ENCODE peak calls at places on chromosomes 7 and 10, in ten cellular contexts. T is sigmoid colon, D is lower leg skin, L is breast epithelium, M is erythroblast, G is heart left ventricle, N is A549, I is upper lobe of left lung, O is uterus, E is vagina. C is an unnamed sample.
A peak's percentile ranks its signal among the peaks of the same experiment; 100 is the strongest.

GRCh38 chr7:134327896-134328295 is 11.2 kb upstream of the SLC35B4 start:
- DNase-seq in M (peak; percentile 75), T (no peak), E (no peak), O (peak; percentile 20), I (peak; percentile 22), N (peak; percentile 87), L (no peak), G (peak; percentile 19), D (no peak), C (no peak)

GRCh38 chr7:89606479-89606878 is 547.8 kb upstream of the STEAP1 start:
- DNase-seq in I (no peak), N (no peak), D (no peak), E (no peak), M (no peak), T (no peak), G (no peak), O (no peak), L (no peak), C (no peak)

GRCh38 chr10:52459097-52459496 is 145.0 kb downstream of the DKK1 start:
- DNase-seq in O (no peak), N (no peak), T (no peak), M (no peak), D (no peak), I (no peak), E (no peak), L (no peak), G (no peak), C (no peak)

GRCh38 chr7:28855538-28856217 is 102.5 kb downstream of the TRIL start:
- DNase-seq in N (peak; percentile 65), D (no peak), E (no peak), M (no peak), T (no peak), G (no peak), I (no peak), O (no peak), L (no peak), C (no peak)

GRCh38 chr7:70116867-70117266 is 518.6 kb downstream of the AUTS2 start:
- DNase-seq in I (no peak), L (no peak), E (no peak), G (no peak), T (no peak), M (no peak), N (no peak), O (no peak), D (no peak), C (no peak)

GRCh38 chr7:73905360-73905759 is 44.4 kb downstream of the TMEM270 start:
- DNase-seq in I (no peak), D (no peak), M (no peak), N (no peak), G (no peak), O (no peak), L (no peak), E (peak; percentile 70), T (peak; percentile 45), C (no peak)

GRCh38 chr7:101378808-101379207 is 16.1 kb downstream of the COL26A1 start:
- DNase-seq in G (peak; percentile 22), M (no peak), I (no peak), O (no peak), N (no peak), L (peak; percentile 37), E (no peak), D (no peak), T (no peak), C (no peak)

GRCh38 chr10:6300784-6301180 is 98.0 kb downstream of the PFKFB3 start:
- DNase-seq in O (no peak), M (no peak), L (no peak), G (no peak), I (no peak), D (no peak), N (no peak), T (no peak), E (no peak), C (no peak)

DNA sequence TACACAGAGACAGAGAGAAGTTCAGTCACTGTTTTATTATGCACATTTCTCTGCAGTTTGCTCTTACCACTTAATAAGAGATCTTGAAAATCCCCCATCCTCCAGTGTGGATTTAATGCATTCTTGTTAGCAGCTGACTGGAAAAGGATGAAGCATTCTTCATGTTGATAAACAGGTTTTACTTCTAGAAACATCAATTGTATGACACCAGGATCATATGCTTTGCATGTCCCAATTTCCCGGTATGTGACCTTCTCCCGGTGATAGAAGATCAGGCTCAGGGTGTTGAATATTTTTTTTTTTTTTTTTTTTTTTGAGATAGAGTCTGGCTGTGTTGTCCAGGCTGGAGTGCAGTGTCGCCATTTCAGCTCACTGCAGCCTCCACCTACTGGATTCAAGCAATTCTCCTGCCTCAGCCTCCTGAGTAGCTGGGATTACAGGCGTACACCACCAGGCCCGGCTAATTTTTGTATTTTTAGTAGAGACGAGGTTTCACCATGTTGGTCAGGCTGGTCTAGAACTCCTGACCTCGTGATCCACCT is 6.2 kb upstream of the CREB3L2 start:
- DNase-seq in N (no peak), G (no peak), I (no peak), T (no peak), L (no peak), D (no peak), E (no peak), O (no peak), M (no peak), C (no peak)
- TF ChIP-seq POLR2A in N (no peak), G (no peak), I (no peak), T (no peak), L (no peak), D (no peak), E (no peak), O (no peak), M (no peak), C (no peak)

GRCh38 chr10:127980898-127981297 is 74.0 kb downstream of the PTPRE start:
- DNase-seq in M (no peak), I (no peak), N (no peak), L (no peak), O (no peak), D (no peak), T (no peak), G (no peak), E (no peak), C (no peak)

GRCh38 chr10:127982601-127983000 is 75.7 kb downstream of the PTPRE start:
- DNase-seq in M (peak; percentile 14), T (peak; percentile 27), G (no peak), L (no peak), I (no peak), E (no peak), N (no peak), D (no peak), O (no peak), C (no peak)

GRCh38 chr10:127986543-127987466 is 79.9 kb downstream of the PTPRE start:
- DNase-seq in I (no peak), D (no peak), O (no peak), G (no peak), M (no peak), E (no peak), L (no peak), N (no peak), T (peak; percentile 42), C (no peak)

GRCh38 chr10:127984944-127985343 is 78.0 kb downstream of the PTPRE start:
- DNase-seq in M (no peak), O (no peak), I (no peak), E (no peak), N (no peak), D (no peak), G (no peak), T (peak; percentile 15), L (no peak), C (no peak)

GRCh38 chr10:127983701-127984100 is 76.8 kb downstream of the PTPRE start:
- DNase-seq in L (no peak), N (no peak), G (no peak), E (no peak), T (peak; percentile 69), D (no peak), M (no peak), O (no peak), I (peak; percentile 38), C (no peak)
- TF ChIP-seq POLR2A in L (no peak), N (no peak), G (no peak), E (no peak), T (no peak), D (no peak), M (no peak), O (no peak), I (no peak), C (no peak)

GRCh38 chr7:48665361-48666135 is 258.8 kb upstream of the CDC14C start:
- DNase-seq in E (no peak), D (no peak), I (no peak), T (no peak), O (no peak), G (no peak), N (no peak), L (no peak), M (no peak), C (no peak)
- TF ChIP-seq POLR2A in E (no peak), D (no peak), I (no peak), T (no peak), O (no peak), G (no peak), N (no peak), L (no peak), M (no peak), C (no peak)

GRCh38 chr7:2843711-2844152 is 376 bp downstream of the GNA12 start:
- DNase-seq in E (no peak), G (peak; percentile 42), O (peak; percentile 43), D (no peak), I (peak; percentile 40), M (peak; percentile 79), L (no peak), T (peak; percentile 81), N (peak; percentile 31), C (no peak)

GRCh38 chr7:2843191-2843685 is 870 bp downstream of the GNA12 start:
- DNase-seq in T (no peak), E (no peak), N (no peak), L (no peak), O (no peak), M (no peak), I (peak; percentile 28), G (no peak), D (no peak), C (no peak)

GRCh38 chr7:2845193-2845592 is 1.1 kb upstream of the GNA12 start:
- DNase-seq in D (no peak), O (no peak), T (no peak), M (no peak), G (no peak), L (no peak), N (no peak), E (no peak), I (no peak), C (no peak)

GRCh38 chr7:2841907-2842306 is 2.2 kb downstream of the GNA12 start:
- DNase-seq in D (no peak), T (no peak), O (no peak), L (no peak), M (no peak), E (no peak), N (no peak), I (no peak), G (no peak), C (no peak)

DNA sequence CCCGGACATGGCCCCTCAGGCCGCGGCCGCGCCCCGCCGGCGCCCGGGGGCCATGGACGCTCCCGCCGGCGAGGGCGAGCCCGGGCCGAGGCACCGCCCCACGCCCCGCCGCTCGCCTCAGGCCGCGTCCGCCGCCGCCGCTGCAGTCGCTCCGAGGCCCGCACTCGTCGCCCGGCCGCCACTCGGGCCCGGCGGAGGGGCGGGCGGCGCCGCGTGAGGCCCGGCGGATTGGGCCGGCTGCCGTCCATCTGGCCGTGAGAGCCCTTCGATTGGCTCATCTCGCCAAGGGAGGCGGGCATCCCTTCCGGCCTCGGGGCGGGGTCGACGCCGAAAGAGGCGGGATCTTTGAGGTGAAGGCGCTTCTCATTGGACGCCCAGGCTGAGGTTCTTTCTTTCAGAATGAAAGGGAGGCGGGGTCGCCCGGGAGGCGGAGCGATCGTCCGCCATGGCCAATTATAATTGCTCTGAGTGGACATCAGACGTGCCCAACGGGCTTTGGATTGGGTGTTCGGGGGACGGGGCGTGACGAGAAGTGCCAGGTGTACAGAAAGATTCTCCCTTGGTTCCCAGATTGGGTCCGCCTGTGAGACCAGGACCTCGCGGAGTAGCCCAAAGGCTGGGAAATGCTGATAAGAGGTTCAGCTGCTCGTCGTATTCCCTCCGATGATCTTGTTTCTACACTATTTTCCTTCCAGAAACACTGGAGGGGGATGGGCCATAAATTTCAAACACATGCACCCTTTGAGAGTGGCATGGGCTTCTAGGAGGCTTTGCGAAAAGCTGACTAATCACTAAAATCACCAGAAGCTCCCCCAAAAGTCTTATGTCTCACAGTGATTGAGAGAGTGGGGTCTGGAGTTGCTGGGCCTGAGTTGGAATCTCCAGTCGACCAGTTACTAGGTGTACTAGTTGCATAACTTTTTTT is at the start of gene GNA12:
- DNase-seq in O (peak; percentile 98), T (peak; percentile 99), D (peak; percentile 99), L (peak; percentile 99), I (peak; percentile 99), G (peak; percentile 98), N (peak; percentile 98), E (peak; percentile 99), M (peak; percentile 97), C (peak; percentile 98)
- TF ChIP-seq POLR2A in O (peak; percentile 64), T (no peak), D (no peak), L (no peak), I (peak; percentile 64), G (peak; percentile 28), N (peak; percentile 82), E (no peak), M (peak; percentile 61), C (no peak)